ENCODE peak calls at places on chromosomes 13 and 19, in nine cellular contexts. One of them, this sample, is unnamed.

GRCh38 chr13:40770934-40771618 is at the start of gene MRPS31:
- DNase-seq in A172: peak
- DNase-seq in GM12864: peak
- DNase-seq in stimulated activated CD4-positive, alpha-beta T cell treated with anti-CD3 and anti-CD28 coated beads, TNF-alpha, amount 100 ng/mL, for 24 hours: peak
- DNase-seq in activated CD4-positive, CD25-positive, alpha-beta regulatory T cell: peak
- DNase-seq in trophoblast cell: peak
- DNase-seq in stimulated activated CD8-positive, alpha-beta memory T cell treated with anti-CD3 and anti-CD28 coated beads, Interleukin-15, amount 100 ng/mL, for 24 hours: peak
- DNase-seq in HFF-Myc: peak
- DNase-seq in uterus: peak
- DNase-seq in this sample: peak

GRCh38 chr13:45928196-45928595 is 76.6 kb upstream of the SIAH3 start:
- DNase-seq in A172: no peak
- DNase-seq in uterus: no peak
- DNase-seq in HFF-Myc: no peak
- DNase-seq in GM12864: no peak
- DNase-seq in trophoblast cell: no peak
- DNase-seq in stimulated activated CD8-positive, alpha-beta memory T cell treated with anti-CD3 and anti-CD28 coated beads, Interleukin-15, amount 100 ng/mL, for 24 hours: no peak
- DNase-seq in stimulated activated CD4-positive, alpha-beta T cell treated with anti-CD3 and anti-CD28 coated beads, TNF-alpha, amount 100 ng/mL, for 24 hours: no peak
- DNase-seq in activated CD4-positive, CD25-positive, alpha-beta regulatory T cell: no peak
- DNase-seq in this sample: no peak

GRCh38 chr19:19637523-19638251 is 5.8 kb downstream of the GMIP start:
- DNase-seq in stimulated activated CD8-positive, alpha-beta memory T cell treated with anti-CD3 and anti-CD28 coated beads, Interleukin-15, amount 100 ng/mL, for 24 hours: no peak
- DNase-seq in HFF-Myc: no peak
- DNase-seq in stimulated activated CD4-positive, alpha-beta T cell treated with anti-CD3 and anti-CD28 coated beads, TNF-alpha, amount 100 ng/mL, for 24 hours: no peak
- DNase-seq in A172: no peak
- DNase-seq in uterus: peak
- DNase-seq in trophoblast cell: no peak
- DNase-seq in GM12864: no peak
- DNase-seq in activated CD4-positive, CD25-positive, alpha-beta regulatory T cell: no peak
- DNase-seq in this sample: no peak

GRCh38 chr19:29495091-29495490 is 30.7 kb upstream of the VSTM2B start:
- DNase-seq in A172: no peak
- DNase-seq in HFF-Myc: no peak
- DNase-seq in GM12864: no peak
- DNase-seq in activated CD4-positive, CD25-positive, alpha-beta regulatory T cell: no peak
- DNase-seq in trophoblast cell: no peak
- DNase-seq in stimulated activated CD4-positive, alpha-beta T cell treated with anti-CD3 and anti-CD28 coated beads, TNF-alpha, amount 100 ng/mL, for 24 hours: no peak
- DNase-seq in stimulated activated CD8-positive, alpha-beta memory T cell treated with anti-CD3 and anti-CD28 coated beads, Interleukin-15, amount 100 ng/mL, for 24 hours: no peak
- DNase-seq in uterus: no peak
- DNase-seq in this sample: no peak

GRCh38 chr19:44912854-44913253 is 1.6 kb upstream of the APOC1 start:
- DNase-seq in uterus: no peak
- DNase-seq in HFF-Myc: no peak
- DNase-seq in GM12864: no peak
- DNase-seq in A172: no peak
- DNase-seq in trophoblast cell: no peak
- DNase-seq in stimulated activated CD8-positive, alpha-beta memory T cell treated with anti-CD3 and anti-CD28 coated beads, Interleukin-15, amount 100 ng/mL, for 24 hours: no peak
- DNase-seq in activated CD4-positive, CD25-positive, alpha-beta regulatory T cell: no peak
- DNase-seq in stimulated activated CD4-positive, alpha-beta T cell treated with anti-CD3 and anti-CD28 coated beads, TNF-alpha, amount 100 ng/mL, for 24 hours: no peak
- DNase-seq in this sample: no peak

GRCh38 chr13:111846396-111847174 is 220.4 kb upstream of the SOX1 start:
- DNase-seq in stimulated activated CD4-positive, alpha-beta T cell treated with anti-CD3 and anti-CD28 coated beads, TNF-alpha, amount 100 ng/mL, for 24 hours: no peak
- DNase-seq in stimulated activated CD8-positive, alpha-beta memory T cell treated with anti-CD3 and anti-CD28 coated beads, Interleukin-15, amount 100 ng/mL, for 24 hours: no peak
- DNase-seq in HFF-Myc: no peak
- DNase-seq in trophoblast cell: no peak
- DNase-seq in activated CD4-positive, CD25-positive, alpha-beta regulatory T cell: no peak
- DNase-seq in GM12864: no peak
- DNase-seq in A172: no peak
- DNase-seq in uterus: no peak
- DNase-seq in this sample: peak

GRCh38 chr19:31784631-31785237 is 435.5 kb upstream of the TSHZ3 start:
- DNase-seq in GM12864: no peak
- DNase-seq in trophoblast cell: no peak
- DNase-seq in HFF-Myc: no peak
- DNase-seq in stimulated activated CD8-positive, alpha-beta memory T cell treated with anti-CD3 and anti-CD28 coated beads, Interleukin-15, amount 100 ng/mL, for 24 hours: no peak
- DNase-seq in uterus: no peak
- DNase-seq in activated CD4-positive, CD25-positive, alpha-beta regulatory T cell: no peak
- DNase-seq in stimulated activated CD4-positive, alpha-beta T cell treated with anti-CD3 and anti-CD28 coated beads, TNF-alpha, amount 100 ng/mL, for 24 hours: no peak
- DNase-seq in A172: no peak
- DNase-seq in this sample: no peak

GRCh38 chr19:33470686-33471085 is 50.9 kb downstream of the PEPD start:
- DNase-seq in uterus: no peak
- DNase-seq in trophoblast cell: no peak
- DNase-seq in A172: no peak
- DNase-seq in activated CD4-positive, CD25-positive, alpha-beta regulatory T cell: no peak
- DNase-seq in GM12864: no peak
- DNase-seq in stimulated activated CD4-positive, alpha-beta T cell treated with anti-CD3 and anti-CD28 coated beads, TNF-alpha, amount 100 ng/mL, for 24 hours: no peak
- DNase-seq in stimulated activated CD8-positive, alpha-beta memory T cell treated with anti-CD3 and anti-CD28 coated beads, Interleukin-15, amount 100 ng/mL, for 24 hours: no peak
- DNase-seq in HFF-Myc: no peak
- DNase-seq in this sample: no peak

GRCh38 chr19:19170053-19170945 is at the start of gene MEF2B:
- DNase-seq in activated CD4-positive, CD25-positive, alpha-beta regulatory T cell: peak
- DNase-seq in stimulated activated CD4-positive, alpha-beta T cell treated with anti-CD3 and anti-CD28 coated beads, TNF-alpha, amount 100 ng/mL, for 24 hours: peak
- DNase-seq in A172: no peak
- DNase-seq in HFF-Myc: no peak
- DNase-seq in uterus: no peak
- DNase-seq in trophoblast cell: peak
- DNase-seq in GM12864: no peak
- DNase-seq in stimulated activated CD8-positive, alpha-beta memory T cell treated with anti-CD3 and anti-CD28 coated beads, Interleukin-15, amount 100 ng/mL, for 24 hours: peak
- DNase-seq in this sample: peak

GRCh38 chr13:80904386-80904785 is 563.5 kb upstream of the SPRY2 start:
- DNase-seq in uterus: no peak
- DNase-seq in activated CD4-positive, CD25-positive, alpha-beta regulatory T cell: no peak
- DNase-seq in trophoblast cell: no peak
- DNase-seq in stimulated activated CD8-positive, alpha-beta memory T cell treated with anti-CD3 and anti-CD28 coated beads, Interleukin-15, amount 100 ng/mL, for 24 hours: no peak
- DNase-seq in A172: no peak
- DNase-seq in HFF-Myc: no peak
- DNase-seq in GM12864: no peak
- DNase-seq in stimulated activated CD4-positive, alpha-beta T cell treated with anti-CD3 and anti-CD28 coated beads, TNF-alpha, amount 100 ng/mL, for 24 hours: no peak
- DNase-seq in this sample: no peak

GRCh38 chr19:39428309-39429112 is 7.2 kb downstream of the RPS16 start:
- DNase-seq in stimulated activated CD4-positive, alpha-beta T cell treated with anti-CD3 and anti-CD28 coated beads, TNF-alpha, amount 100 ng/mL, for 24 hours: no peak
- DNase-seq in uterus: peak
- DNase-seq in A172: peak
- DNase-seq in stimulated activated CD8-positive, alpha-beta memory T cell treated with anti-CD3 and anti-CD28 coated beads, Interleukin-15, amount 100 ng/mL, for 24 hours: no peak
- DNase-seq in HFF-Myc: no peak
- DNase-seq in trophoblast cell: peak
- DNase-seq in activated CD4-positive, CD25-positive, alpha-beta regulatory T cell: no peak
- DNase-seq in GM12864: no peak
- DNase-seq in this sample: no peak

GRCh38 chr19:47729468-47729798 is 15.9 kb upstream of the NOP53 start:
- DNase-seq in stimulated activated CD4-positive, alpha-beta T cell treated with anti-CD3 and anti-CD28 coated beads, TNF-alpha, amount 100 ng/mL, for 24 hours: no peak
- DNase-seq in uterus: peak
- DNase-seq in trophoblast cell: peak
- DNase-seq in GM12864: no peak
- DNase-seq in stimulated activated CD8-positive, alpha-beta memory T cell treated with anti-CD3 and anti-CD28 coated beads, Interleukin-15, amount 100 ng/mL, for 24 hours: no peak
- DNase-seq in activated CD4-positive, CD25-positive, alpha-beta regulatory T cell: no peak
- DNase-seq in HFF-Myc: peak
- DNase-seq in A172: peak
- DNase-seq in this sample: no peak

GRCh38 chr13:97492257-97492656 is 58.3 kb downstream of the RAP2A start:
- DNase-seq in uterus: no peak
- DNase-seq in trophoblast cell: no peak
- DNase-seq in stimulated activated CD8-positive, alpha-beta memory T cell treated with anti-CD3 and anti-CD28 coated beads, Interleukin-15, amount 100 ng/mL, for 24 hours: no peak
- DNase-seq in activated CD4-positive, CD25-positive, alpha-beta regulatory T cell: no peak
- DNase-seq in A172: no peak
- DNase-seq in GM12864: no peak
- DNase-seq in stimulated activated CD4-positive, alpha-beta T cell treated with anti-CD3 and anti-CD28 coated beads, TNF-alpha, amount 100 ng/mL, for 24 hours: no peak
- DNase-seq in HFF-Myc: no peak
- DNase-seq in this sample: peak

GRCh38 chr19:55676889-55677505 is 2.0 kb downstream of the EPN1 start:
- DNase-seq in GM12864: no peak
- DNase-seq in A172: no peak
- DNase-seq in uterus: no peak
- DNase-seq in trophoblast cell: no peak
- DNase-seq in HFF-Myc: no peak
- DNase-seq in stimulated activated CD8-positive, alpha-beta memory T cell treated with anti-CD3 and anti-CD28 coated beads, Interleukin-15, amount 100 ng/mL, for 24 hours: no peak
- DNase-seq in activated CD4-positive, CD25-positive, alpha-beta regulatory T cell: no peak
- DNase-seq in stimulated activated CD4-positive, alpha-beta T cell treated with anti-CD3 and anti-CD28 coated beads, TNF-alpha, amount 100 ng/mL, for 24 hours: no peak
- DNase-seq in this sample: no peak

GRCh38 chr19:5282926-5283325 is 57.7 kb downstream of the PTPRS start:
- DNase-seq in activated CD4-positive, CD25-positive, alpha-beta regulatory T cell: no peak
- DNase-seq in A172: no peak
- DNase-seq in GM12864: no peak
- DNase-seq in trophoblast cell: no peak
- DNase-seq in stimulated activated CD8-positive, alpha-beta memory T cell treated with anti-CD3 and anti-CD28 coated beads, Interleukin-15, amount 100 ng/mL, for 24 hours: no peak
- DNase-seq in HFF-Myc: no peak
- DNase-seq in uterus: no peak
- DNase-seq in stimulated activated CD4-positive, alpha-beta T cell treated with anti-CD3 and anti-CD28 coated beads, TNF-alpha, amount 100 ng/mL, for 24 hours: no peak
- DNase-seq in this sample: no peak

GRCh38 chr13:60288569-60288968 is 108.5 kb upstream of the TDRD3 start:
- DNase-seq in activated CD4-positive, CD25-positive, alpha-beta regulatory T cell: no peak
- DNase-seq in stimulated activated CD4-positive, alpha-beta T cell treated with anti-CD3 and anti-CD28 coated beads, TNF-alpha, amount 100 ng/mL, for 24 hours: no peak
- DNase-seq in HFF-Myc: no peak
- DNase-seq in A172: no peak
- DNase-seq in uterus: no peak
- DNase-seq in stimulated activated CD8-positive, alpha-beta memory T cell treated with anti-CD3 and anti-CD28 coated beads, Interleukin-15, amount 100 ng/mL, for 24 hours: no peak
- DNase-seq in GM12864: no peak
- DNase-seq in trophoblast cell: no peak
- DNase-seq in this sample: no peak

GRCh38 chr13:76764429-76764828 is 121.8 kb downstream of the KCTD12 start:
- DNase-seq in stimulated activated CD4-positive, alpha-beta T cell treated with anti-CD3 and anti-CD28 coated beads, TNF-alpha, amount 100 ng/mL, for 24 hours: no peak
- DNase-seq in uterus: peak
- DNase-seq in A172: no peak
- DNase-seq in HFF-Myc: no peak
- DNase-seq in stimulated activated CD8-positive, alpha-beta memory T cell treated with anti-CD3 and anti-CD28 coated beads, Interleukin-15, amount 100 ng/mL, for 24 hours: no peak
- DNase-seq in GM12864: no peak
- DNase-seq in trophoblast cell: peak
- DNase-seq in activated CD4-positive, CD25-positive, alpha-beta regulatory T cell: no peak
- DNase-seq in this sample: no peak

GRCh38 chr13:106569233-106570095 is 1.5 kb upstream of the ARGLU1 start:
- DNase-seq in stimulated activated CD8-positive, alpha-beta memory T cell treated with anti-CD3 and anti-CD28 coated beads, Interleukin-15, amount 100 ng/mL, for 24 hours: no peak
- DNase-seq in HFF-Myc: no peak
- DNase-seq in GM12864: no peak
- DNase-seq in activated CD4-positive, CD25-positive, alpha-beta regulatory T cell: no peak
- DNase-seq in A172: no peak
- DNase-seq in trophoblast cell: peak
- DNase-seq in uterus: no peak
- DNase-seq in stimulated activated CD4-positive, alpha-beta T cell treated with anti-CD3 and anti-CD28 coated beads, TNF-alpha, amount 100 ng/mL, for 24 hours: no peak
- DNase-seq in this sample: no peak

GRCh38 chr19:54331626-54332025 is 7.3 kb downstream of the LILRA4 start:
- DNase-seq in stimulated activated CD8-positive, alpha-beta memory T cell treated with anti-CD3 and anti-CD28 coated beads, Interleukin-15, amount 100 ng/mL, for 24 hours: no peak
- DNase-seq in activated CD4-positive, CD25-positive, alpha-beta regulatory T cell: no peak
- DNase-seq in stimulated activated CD4-positive, alpha-beta T cell treated with anti-CD3 and anti-CD28 coated beads, TNF-alpha, amount 100 ng/mL, for 24 hours: no peak
- DNase-seq in HFF-Myc: no peak
- DNase-seq in GM12864: no peak
- DNase-seq in uterus: no peak
- DNase-seq in A172: no peak
- DNase-seq in trophoblast cell: no peak
- DNase-seq in this sample: no peak

GRCh38 chr13:110438776-110439175 is 122.7 kb downstream of the RAB20 start:
- DNase-seq in GM12864: no peak
- DNase-seq in A172: no peak
- DNase-seq in stimulated activated CD8-positive, alpha-beta memory T cell treated with anti-CD3 and anti-CD28 coated beads, Interleukin-15, amount 100 ng/mL, for 24 hours: no peak
- DNase-seq in stimulated activated CD4-positive, alpha-beta T cell treated with anti-CD3 and anti-CD28 coated beads, TNF-alpha, amount 100 ng/mL, for 24 hours: no peak
- DNase-seq in trophoblast cell: no peak
- DNase-seq in activated CD4-positive, CD25-positive, alpha-beta regulatory T cell: no peak
- DNase-seq in uterus: no peak
- DNase-seq in HFF-Myc: no peak
- DNase-seq in this sample: no peak

GRCh38 chr19:5615756-5616327 is 6.7 kb downstream of the SAFB2 start:
- DNase-seq in HFF-Myc: no peak
- DNase-seq in stimulated activated CD8-positive, alpha-beta memory T cell treated with anti-CD3 and anti-CD28 coated beads, Interleukin-15, amount 100 ng/mL, for 24 hours: no peak
- DNase-seq in stimulated activated CD4-positive, alpha-beta T cell treated with anti-CD3 and anti-CD28 coated beads, TNF-alpha, amount 100 ng/mL, for 24 hours: no peak
- DNase-seq in A172: peak
- DNase-seq in trophoblast cell: no peak
- DNase-seq in activated CD4-positive, CD25-positive, alpha-beta regulatory T cell: no peak
- DNase-seq in uterus: no peak
- DNase-seq in GM12864: no peak
- DNase-seq in this sample: no peak

GRCh38 chr19:18191640-18192062 is 1.4 kb upstream of the MPV17L2 start:
- DNase-seq in HFF-Myc: no peak
- DNase-seq in stimulated activated CD4-positive, alpha-beta T cell treated with anti-CD3 and anti-CD28 coated beads, TNF-alpha, amount 100 ng/mL, for 24 hours: no peak
- DNase-seq in stimulated activated CD8-positive, alpha-beta memory T cell treated with anti-CD3 and anti-CD28 coated beads, Interleukin-15, amount 100 ng/mL, for 24 hours: no peak
- DNase-seq in uterus: no peak
- DNase-seq in GM12864: no peak
- DNase-seq in trophoblast cell: peak
- DNase-seq in activated CD4-positive, CD25-positive, alpha-beta regulatory T cell: no peak
- DNase-seq in A172: no peak
- DNase-seq in this sample: no peak

GRCh38 chr19:38023661-38024574 is 116.9 kb downstream of the SIPA1L3 start:
- DNase-seq in GM12864: no peak
- DNase-seq in uterus: no peak
- DNase-seq in activated CD4-positive, CD25-positive, alpha-beta regulatory T cell: no peak
- DNase-seq in stimulated activated CD4-positive, alpha-beta T cell treated with anti-CD3 and anti-CD28 coated beads, TNF-alpha, amount 100 ng/mL, for 24 hours: no peak
- DNase-seq in trophoblast cell: no peak
- DNase-seq in stimulated activated CD8-positive, alpha-beta memory T cell treated with anti-CD3 and anti-CD28 coated beads, Interleukin-15, amount 100 ng/mL, for 24 hours: no peak
- DNase-seq in A172: no peak
- DNase-seq in HFF-Myc: no peak
- DNase-seq in this sample: no peak

GRCh38 chr13:25114220-25114619 is 18.3 kb downstream of the PABPC3 start:
- DNase-seq in stimulated activated CD4-positive, alpha-beta T cell treated with anti-CD3 and anti-CD28 coated beads, TNF-alpha, amount 100 ng/mL, for 24 hours: peak
- DNase-seq in GM12864: peak
- DNase-seq in trophoblast cell: peak
- DNase-seq in uterus: no peak
- DNase-seq in A172: peak
- DNase-seq in HFF-Myc: peak
- DNase-seq in stimulated activated CD8-positive, alpha-beta memory T cell treated with anti-CD3 and anti-CD28 coated beads, Interleukin-15, amount 100 ng/mL, for 24 hours: peak
- DNase-seq in activated CD4-positive, CD25-positive, alpha-beta regulatory T cell: peak
- DNase-seq in this sample: peak

GRCh38 chr19:27777726-27778125 is 1435.2 kb downstream of the UQCRFS1 start:
- DNase-seq in trophoblast cell: no peak
- DNase-seq in A172: no peak
- DNase-seq in uterus: no peak
- DNase-seq in stimulated activated CD8-positive, alpha-beta memory T cell treated with anti-CD3 and anti-CD28 coated beads, Interleukin-15, amount 100 ng/mL, for 24 hours: no peak
- DNase-seq in HFF-Myc: no peak
- DNase-seq in GM12864: no peak
- DNase-seq in stimulated activated CD4-positive, alpha-beta T cell treated with anti-CD3 and anti-CD28 coated beads, TNF-alpha, amount 100 ng/mL, for 24 hours: no peak
- DNase-seq in activated CD4-positive, CD25-positive, alpha-beta regulatory T cell: no peak
- DNase-seq in this sample: no peak

GRCh38 chr19:38389101-38389925 is 816 bp downstream of the SPRED3 start:
- DNase-seq in stimulated activated CD8-positive, alpha-beta memory T cell treated with anti-CD3 and anti-CD28 coated beads, Interleukin-15, amount 100 ng/mL, for 24 hours: no peak
- DNase-seq in HFF-Myc: peak
- DNase-seq in activated CD4-positive, CD25-positive, alpha-beta regulatory T cell: no peak
- DNase-seq in uterus: no peak
- DNase-seq in GM12864: no peak
- DNase-seq in A172: peak
- DNase-seq in stimulated activated CD4-positive, alpha-beta T cell treated with anti-CD3 and anti-CD28 coated beads, TNF-alpha, amount 100 ng/mL, for 24 hours: no peak
- DNase-seq in trophoblast cell: peak
- DNase-seq in this sample: no peak

GRCh38 chr19:16892868-16893685 is 4.3 kb downstream of the F2RL3 start:
- DNase-seq in activated CD4-positive, CD25-positive, alpha-beta regulatory T cell: no peak
- DNase-seq in stimulated activated CD4-positive, alpha-beta T cell treated with anti-CD3 and anti-CD28 coated beads, TNF-alpha, amount 100 ng/mL, for 24 hours: no peak
- DNase-seq in stimulated activated CD8-positive, alpha-beta memory T cell treated with anti-CD3 and anti-CD28 coated beads, Interleukin-15, amount 100 ng/mL, for 24 hours: no peak
- DNase-seq in A172: no peak
- DNase-seq in GM12864: no peak
- DNase-seq in trophoblast cell: no peak
- DNase-seq in HFF-Myc: no peak
- DNase-seq in uterus: no peak
- DNase-seq in this sample: no peak

GRCh38 chr13:102597029-102598015 is 536 bp downstream of the TPP2 start:
- DNase-seq in HFF-Myc: no peak
- DNase-seq in A172: peak
- DNase-seq in stimulated activated CD8-positive, alpha-beta memory T cell treated with anti-CD3 and anti-CD28 coated beads, Interleukin-15, amount 100 ng/mL, for 24 hours: no peak
- DNase-seq in activated CD4-positive, CD25-positive, alpha-beta regulatory T cell: peak
- DNase-seq in uterus: peak
- DNase-seq in trophoblast cell: peak
- DNase-seq in GM12864: no peak
- DNase-seq in stimulated activated CD4-positive, alpha-beta T cell treated with anti-CD3 and anti-CD28 coated beads, TNF-alpha, amount 100 ng/mL, for 24 hours: no peak
- DNase-seq in this sample: no peak

GRCh38 chr13:46211116-46211515 is 612 bp upstream of the LRRC63 start:
- DNase-seq in A172: peak
- DNase-seq in activated CD4-positive, CD25-positive, alpha-beta regulatory T cell: no peak
- DNase-seq in stimulated activated CD4-positive, alpha-beta T cell treated with anti-CD3 and anti-CD28 coated beads, TNF-alpha, amount 100 ng/mL, for 24 hours: peak
- DNase-seq in uterus: no peak
- DNase-seq in trophoblast cell: peak
- DNase-seq in stimulated activated CD8-positive, alpha-beta memory T cell treated with anti-CD3 and anti-CD28 coated beads, Interleukin-15, amount 100 ng/mL, for 24 hours: no peak
- DNase-seq in HFF-Myc: no peak
- DNase-seq in GM12864: no peak
- DNase-seq in this sample: no peak

GRCh38 chr19:18605196-18605545 is 1.4 kb downstream of the CRLF1 start:
- DNase-seq in stimulated activated CD4-positive, alpha-beta T cell treated with anti-CD3 and anti-CD28 coated beads, TNF-alpha, amount 100 ng/mL, for 24 hours: no peak
- DNase-seq in HFF-Myc: no peak
- DNase-seq in activated CD4-positive, CD25-positive, alpha-beta regulatory T cell: no peak
- DNase-seq in A172: no peak
- DNase-seq in stimulated activated CD8-positive, alpha-beta memory T cell treated with anti-CD3 and anti-CD28 coated beads, Interleukin-15, amount 100 ng/mL, for 24 hours: no peak
- DNase-seq in GM12864: no peak
- DNase-seq in trophoblast cell: no peak
- DNase-seq in uterus: no peak
- DNase-seq in this sample: no peak

GRCh38 chr19:501646-502045 is 5.4 kb downstream of the MADCAM1 start:
- DNase-seq in stimulated activated CD4-positive, alpha-beta T cell treated with anti-CD3 and anti-CD28 coated beads, TNF-alpha, amount 100 ng/mL, for 24 hours: no peak
- DNase-seq in activated CD4-positive, CD25-positive, alpha-beta regulatory T cell: no peak
- DNase-seq in trophoblast cell: no peak
- DNase-seq in GM12864: no peak
- DNase-seq in HFF-Myc: no peak
- DNase-seq in stimulated activated CD8-positive, alpha-beta memory T cell treated with anti-CD3 and anti-CD28 coated beads, Interleukin-15, amount 100 ng/mL, for 24 hours: no peak
- DNase-seq in A172: no peak
- DNase-seq in uterus: no peak
- DNase-seq in this sample: no peak

This sample was measured in NCI-H774.